ENCODE peak calls at places on chromosomes 1 and 21, in four cellular contexts. One of them, this sample, is unnamed.

GRCh38 chr1:36161656-36162531 is 5.9 kb downstream of the MAP7D1 start:
- DNase-seq in K562: peak; percentile 58
- DNase-seq in HepG2: no peak
- DNase-seq in HCT116: no peak
- DNase-seq in this sample: no peak

GRCh38 chr1:169307176-169307575 is 60.4 kb downstream of the NME7 start:
- DNase-seq in K562: no peak
- DNase-seq in HCT116: no peak
- DNase-seq in HepG2: no peak
- DNase-seq in this sample: no peak

GRCh38 chr1:176885756-176886155 is 278.8 kb downstream of the ASTN1 start:
- DNase-seq in HCT116: no peak
- DNase-seq in HepG2: no peak
- DNase-seq in K562: no peak
- DNase-seq in this sample: no peak

GRCh38 chr1:233707153-233707905 is 93.4 kb downstream of the KCNK1 start:
- DNase-seq in HepG2: no peak
- DNase-seq in K562: peak; percentile 89
- DNase-seq in HCT116: peak; percentile 77
- DNase-seq in this sample: peak; percentile 8

GRCh38 chr1:153791856-153792253 is 16.6 kb downstream of the SLC27A3 start:
- DNase-seq in HepG2: no peak
- DNase-seq in K562: no peak
- DNase-seq in HCT116: no peak
- DNase-seq in this sample: no peak

GRCh38 chr1:38436749-38437148 is 390.2 kb upstream of the POU3F1 start:
- DNase-seq in K562: no peak
- DNase-seq in HCT116: no peak
- DNase-seq in HepG2: no peak
- DNase-seq in this sample: no peak

GRCh38 chr1:206761369-206761768 is 9.2 kb upstream of the IL19 start:
- DNase-seq in HepG2: no peak
- DNase-seq in K562: no peak
- DNase-seq in HCT116: no peak
- DNase-seq in this sample: no peak

GRCh38 chr21:30340714-30341573 is 3.5 kb upstream of the KRTAP27-1 start:
- DNase-seq in HepG2: peak; percentile 3
- DNase-seq in K562: peak; percentile 37
- DNase-seq in HCT116: peak; percentile 3
- DNase-seq in this sample: peak; percentile 2

GRCh38 chr1:2801046-2801445 is 447 bp downstream of the TTC34 start:
- DNase-seq in K562: no peak
- DNase-seq in HepG2: no peak
- DNase-seq in HCT116: no peak
- DNase-seq in this sample: no peak

GRCh38 chr1:163250382-163250974 is 47.8 kb upstream of the RGS5 start:
- DNase-seq in K562: no peak
- DNase-seq in HCT116: no peak
- DNase-seq in HepG2: no peak
- DNase-seq in this sample: no peak

GRCh38 chr1:111963985-111964738 is 25.3 kb downstream of the KCND3 start:
- DNase-seq in HCT116: no peak
- DNase-seq in HepG2: no peak
- DNase-seq in K562: no peak
- DNase-seq in this sample: no peak
- TF ChIP-seq SIN3A in HCT116: no peak
- TF ChIP-seq SIN3A in HepG2: no peak
- TF ChIP-seq SIN3A in K562: no peak
- TF ChIP-seq SIN3A in this sample: no peak

DNA sequence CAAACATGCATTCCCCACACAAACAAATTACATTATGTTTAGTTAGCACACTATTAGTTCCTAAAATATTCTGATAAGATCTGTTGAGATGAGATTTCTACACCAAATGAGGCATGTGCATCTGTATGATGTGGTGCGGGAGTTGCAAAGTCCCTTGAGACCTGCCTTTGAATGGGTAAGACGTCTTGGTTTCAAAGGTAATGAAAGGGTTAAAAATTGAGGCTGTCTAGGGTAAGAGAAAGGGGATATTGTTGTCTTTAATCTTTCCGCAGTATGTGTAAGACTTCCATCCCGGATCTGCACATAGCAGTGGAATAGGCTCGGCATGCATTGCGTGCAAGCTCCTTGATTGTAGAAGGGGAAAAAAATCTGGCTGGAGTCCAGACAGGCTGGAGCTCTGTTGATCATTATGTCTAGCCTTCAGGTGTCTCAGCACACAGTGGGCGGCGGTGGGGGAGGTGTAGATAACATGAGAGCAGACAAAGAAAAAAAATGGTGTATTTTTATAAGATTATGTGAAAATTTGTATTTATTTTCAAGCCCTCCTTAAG is 296.6 kb downstream of the PTPRC start:
- DNase-seq in K562: peak; percentile 2
- DNase-seq in HCT116: peak; percentile 98
- DNase-seq in HepG2: peak; percentile 75
- DNase-seq in this sample: peak; percentile 96
- TF ChIP-seq REST in K562: no peak
- TF ChIP-seq REST in HCT116: no peak
- TF ChIP-seq REST in HepG2: no peak
- TF ChIP-seq REST in this sample: no peak

GRCh38 chr1:232244426-232244825 is 385.5 kb downstream of the SIPA1L2 start:
- DNase-seq in K562: no peak
- DNase-seq in HCT116: no peak
- DNase-seq in HepG2: no peak
- DNase-seq in this sample: no peak
- TF ChIP-seq TCF7L2 in K562: no peak
- TF ChIP-seq TCF7L2 in HCT116: no peak
- TF ChIP-seq TCF7L2 in HepG2: no peak
- TF ChIP-seq TCF7L2 in this sample: no peak

GRCh38 chr1:209652873-209653401 is 712 bp upstream of the LAMB3 start:
- DNase-seq in HCT116: peak; percentile 98
- DNase-seq in K562: peak; percentile 77
- DNase-seq in HepG2: peak; percentile 70
- DNase-seq in this sample: no peak
- TF ChIP-seq SIN3A in HCT116: no peak
- TF ChIP-seq SIN3A in K562: no peak
- TF ChIP-seq SIN3A in HepG2: no peak
- TF ChIP-seq SIN3A in this sample: no peak

DNA sequence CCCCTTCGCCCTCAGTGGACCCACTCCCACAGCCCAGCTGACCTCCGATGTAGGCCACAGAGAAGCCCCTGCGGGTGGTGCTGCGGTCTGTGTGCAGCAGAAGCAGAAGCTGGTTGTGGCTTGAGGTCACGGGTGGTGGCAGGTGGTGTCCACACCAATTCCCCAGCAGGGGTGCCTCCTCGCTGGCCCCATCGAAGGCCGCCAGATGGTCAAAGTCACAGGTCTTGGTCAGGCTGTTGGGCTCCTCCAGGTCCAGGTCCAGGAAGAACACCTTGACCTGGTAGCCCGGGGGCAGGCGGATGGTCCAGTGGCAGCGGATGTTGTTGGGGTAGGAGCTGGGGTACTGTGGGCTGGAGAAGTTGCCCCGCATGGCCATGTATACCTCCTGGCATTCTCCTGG is 13.1 kb downstream of the CDCP2 start:
- DNase-seq in HepG2: no peak
- DNase-seq in HCT116: no peak
- DNase-seq in K562: no peak
- DNase-seq in this sample: no peak
- TF ChIP-seq REST in HepG2: no peak
- TF ChIP-seq REST in HCT116: no peak
- TF ChIP-seq REST in K562: no peak
- TF ChIP-seq REST in this sample: no peak

GRCh38 chr1:212506666-212507065 is 73.9 kb downstream of the NENF start:
- DNase-seq in K562: no peak
- DNase-seq in HepG2: no peak
- DNase-seq in HCT116: no peak
- DNase-seq in this sample: no peak

GRCh38 chr1:212500351-212500750 is 67.6 kb downstream of the NENF start:
- DNase-seq in HCT116: no peak
- DNase-seq in K562: no peak
- DNase-seq in HepG2: no peak
- DNase-seq in this sample: no peak

GRCh38 chr1:212504171-212504803 is 71.6 kb downstream of the NENF start:
- DNase-seq in HepG2: no peak
- DNase-seq in HCT116: no peak
- DNase-seq in K562: no peak
- DNase-seq in this sample: no peak

GRCh38 chr1:212500986-212501385 is 68.3 kb downstream of the NENF start:
- DNase-seq in HepG2: no peak
- DNase-seq in K562: no peak
- DNase-seq in HCT116: no peak
- DNase-seq in this sample: no peak

GRCh38 chr1:212503714-212504113 is 71.0 kb downstream of the NENF start:
- DNase-seq in K562: peak; percentile 18
- DNase-seq in HepG2: no peak
- DNase-seq in HCT116: no peak
- DNase-seq in this sample: no peak
- TF ChIP-seq TCF7L2 in K562: no peak
- TF ChIP-seq TCF7L2 in HepG2: no peak
- TF ChIP-seq TCF7L2 in HCT116: no peak
- TF ChIP-seq TCF7L2 in this sample: no peak

DNA sequence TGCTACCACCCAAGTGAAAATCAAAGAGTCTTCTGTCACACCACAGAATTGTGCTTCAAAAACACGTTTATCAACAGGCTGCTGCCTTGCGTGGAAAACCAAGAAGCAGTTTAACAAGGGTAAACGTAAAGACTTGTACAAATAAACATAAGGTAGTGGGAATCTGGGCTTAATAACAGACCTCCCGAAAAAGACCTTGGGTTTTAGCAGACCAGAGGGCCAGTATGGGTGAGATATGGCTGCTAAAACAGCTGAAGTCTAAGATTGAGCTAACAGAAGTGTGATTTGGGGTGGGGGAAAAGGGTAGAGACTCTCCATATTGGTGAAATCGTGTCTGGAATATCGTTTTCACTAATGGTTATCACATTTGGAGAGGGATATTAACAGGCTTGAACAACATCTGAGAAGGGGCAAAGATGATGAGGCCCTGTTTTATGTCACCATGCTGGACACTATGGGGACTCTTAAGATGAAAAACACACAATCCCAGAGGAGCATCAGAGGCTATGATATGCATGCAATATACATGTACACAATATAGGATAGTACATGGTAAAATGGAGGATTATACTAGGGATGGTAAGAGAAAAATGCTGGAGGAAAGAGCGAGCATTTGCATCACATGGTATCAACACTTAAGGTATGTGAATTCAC is 1.4 kb downstream of the MOV10 start:
- DNase-seq in K562: no peak
- DNase-seq in HepG2: no peak
- DNase-seq in HCT116: no peak
- DNase-seq in this sample: no peak
- TF ChIP-seq SIN3A in K562: no peak
- TF ChIP-seq SIN3A in HepG2: no peak
- TF ChIP-seq SIN3A in HCT116: no peak
- TF ChIP-seq SIN3A in this sample: no peak

GRCh38 chr1:151763990-151764389 is 694 bp upstream of the MRPL9 start:
- DNase-seq in K562: peak; percentile 23
- DNase-seq in HCT116: no peak
- DNase-seq in HepG2: no peak
- DNase-seq in this sample: no peak

GRCh38 chr1:151760597-151761385 is 2.5 kb downstream of the MRPL9 start:
- DNase-seq in HepG2: no peak
- DNase-seq in HCT116: no peak
- DNase-seq in K562: no peak
- DNase-seq in this sample: no peak

GRCh38 chr1:151759241-151759640 is 4.1 kb downstream of the MRPL9 start:
- DNase-seq in HCT116: no peak
- DNase-seq in K562: no peak
- DNase-seq in HepG2: no peak
- DNase-seq in this sample: no peak

DNA sequence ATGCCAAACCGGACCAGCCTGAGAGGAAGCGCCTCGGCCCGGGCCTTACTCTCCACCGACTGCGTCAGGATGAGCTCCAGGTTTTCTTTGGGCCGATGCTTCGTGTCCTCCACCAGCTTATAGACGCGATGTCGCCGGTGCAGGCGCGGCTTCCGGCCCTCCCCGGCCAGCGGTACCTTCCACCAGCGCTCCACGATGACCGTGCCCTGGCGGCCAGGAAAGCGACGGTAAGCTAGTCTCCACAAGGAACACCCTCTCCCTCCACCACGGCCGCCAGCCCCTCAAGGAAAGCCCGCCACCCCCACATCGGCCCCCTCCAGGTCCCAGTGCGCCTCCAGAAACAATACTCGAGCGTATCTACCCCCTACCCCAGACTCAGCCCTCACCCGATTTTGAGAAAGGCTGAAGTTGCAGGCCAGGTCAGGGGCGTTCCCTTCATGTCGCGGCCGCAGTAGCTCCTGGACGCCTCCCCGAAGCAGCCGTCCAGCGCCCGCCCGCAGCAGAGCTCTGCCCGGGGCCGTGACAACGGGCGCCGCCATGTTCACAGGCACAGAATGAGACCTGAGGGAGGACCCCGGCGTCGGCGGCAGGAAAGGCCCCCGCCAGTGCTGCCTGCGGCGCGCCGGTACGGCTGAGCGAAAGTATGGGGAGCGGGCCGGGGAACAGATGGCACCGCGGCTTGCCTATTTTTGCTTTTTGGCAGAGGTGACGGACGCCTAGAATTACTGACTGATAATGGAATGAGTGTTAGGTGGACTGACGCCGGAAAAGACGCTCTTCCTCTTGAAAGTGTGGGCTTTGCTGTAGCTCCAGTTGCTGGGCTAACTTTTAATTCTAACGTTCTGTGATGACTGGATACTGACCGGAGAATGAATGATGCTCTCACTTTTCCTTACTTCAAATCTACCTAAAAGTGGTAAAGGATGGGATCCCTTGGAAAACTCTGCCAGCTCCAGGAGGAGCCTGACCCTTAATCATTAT is at the start of gene MRPL9:
- DNase-seq in K562: peak; percentile 88
- DNase-seq in HCT116: peak; percentile 33
- DNase-seq in HepG2: peak; percentile 60
- DNase-seq in this sample: no peak
- TF ChIP-seq REST in K562: no peak
- TF ChIP-seq REST in HCT116: no peak
- TF ChIP-seq REST in HepG2: no peak
- TF ChIP-seq REST in this sample: no peak

This sample was measured in Panc1.